ENCODE peak calls at places on chromosomes 5 and 9, in ten cellular contexts. One of them, this sample, is unnamed. For H3K79me2 and H3K4me1, the result is how much of the 10 kb centered on the place peaks cover.

GRCh38 chr9:124852829-124853531 is at the start of gene WDR38:
- DNase-seq in mammary epithelial cell: peak
- DNase-seq in DND-41: peak
- DNase-seq in fibroblast of lung: peak
- DNase-seq in SK-N-SH: peak
- DNase-seq in neural progenitor cell: peak
- DNase-seq in MM.1S: peak
- DNase-seq in HepG2: peak
- DNase-seq in GM23338: peak
- DNase-seq in HCT116: peak
- DNase-seq in this sample: no peak

GRCh38 chr9:73845954-73846690 is 651.0 kb upstream of the RORB start:
- DNase-seq in mammary epithelial cell: no peak
- DNase-seq in DND-41: no peak
- DNase-seq in fibroblast of lung: no peak
- DNase-seq in SK-N-SH: no peak
- DNase-seq in neural progenitor cell: peak
- DNase-seq in MM.1S: no peak
- DNase-seq in HepG2: no peak
- DNase-seq in GM23338: peak
- DNase-seq in HCT116: no peak
- DNase-seq in this sample: no peak

GRCh38 chr9:98774746-98775145 is 21.6 kb downstream of the ANKS6 start:
- DNase-seq in mammary epithelial cell: no peak
- DNase-seq in DND-41: no peak
- DNase-seq in fibroblast of lung: no peak
- DNase-seq in SK-N-SH: peak
- DNase-seq in neural progenitor cell: peak
- DNase-seq in MM.1S: no peak
- DNase-seq in HepG2: no peak
- DNase-seq in GM23338: peak
- DNase-seq in HCT116: no peak
- DNase-seq in this sample: no peak

GRCh38 chr5:143610946-143611345 is 201.0 kb upstream of the HMHB1 start:
- DNase-seq in mammary epithelial cell: no peak
- DNase-seq in DND-41: no peak
- DNase-seq in fibroblast of lung: no peak
- DNase-seq in SK-N-SH: no peak
- DNase-seq in neural progenitor cell: no peak
- DNase-seq in MM.1S: no peak
- DNase-seq in HepG2: no peak
- DNase-seq in GM23338: no peak
- DNase-seq in HCT116: no peak
- DNase-seq in this sample: no peak

GRCh38 chr5:179829732-179830435 is 9.2 kb downstream of the SQSTM1 start:
- DNase-seq in mammary epithelial cell: no peak
- DNase-seq in DND-41: no peak
- DNase-seq in fibroblast of lung: no peak
- DNase-seq in SK-N-SH: no peak
- DNase-seq in neural progenitor cell: no peak
- DNase-seq in MM.1S: no peak
- DNase-seq in HepG2: no peak
- DNase-seq in GM23338: no peak
- DNase-seq in HCT116: no peak
- DNase-seq in this sample: no peak

GRCh38 chr5:148740966-148741742 is 85.3 kb upstream of the ADRB2 start:
- DNase-seq in mammary epithelial cell: peak
- DNase-seq in DND-41: no peak
- DNase-seq in fibroblast of lung: peak
- DNase-seq in SK-N-SH: peak
- DNase-seq in neural progenitor cell: peak
- DNase-seq in MM.1S: peak
- DNase-seq in HepG2: peak
- DNase-seq in GM23338: peak
- DNase-seq in HCT116: peak
- DNase-seq in this sample: peak

GRCh38 chr5:40578501-40579451 is 100.9 kb upstream of the PTGER4 start:
- DNase-seq in mammary epithelial cell: no peak
- DNase-seq in DND-41: no peak
- DNase-seq in fibroblast of lung: peak
- DNase-seq in SK-N-SH: no peak
- DNase-seq in neural progenitor cell: no peak
- DNase-seq in MM.1S: peak
- DNase-seq in HepG2: no peak
- DNase-seq in GM23338: no peak
- DNase-seq in HCT116: no peak
- DNase-seq in this sample: peak

GRCh38 chr9:90983394-90983793 is 181.8 kb downstream of the SYK start:
- DNase-seq in mammary epithelial cell: no peak
- DNase-seq in DND-41: no peak
- DNase-seq in fibroblast of lung: no peak
- DNase-seq in SK-N-SH: no peak
- DNase-seq in neural progenitor cell: no peak
- DNase-seq in MM.1S: no peak
- DNase-seq in HepG2: no peak
- DNase-seq in GM23338: peak
- DNase-seq in HCT116: no peak
- DNase-seq in this sample: no peak

GRCh38 chr5:54904425-54904824 is 81.0 kb downstream of the ESM1 start:
- DNase-seq in mammary epithelial cell: peak
- DNase-seq in DND-41: no peak
- DNase-seq in fibroblast of lung: peak
- DNase-seq in SK-N-SH: no peak
- DNase-seq in neural progenitor cell: peak
- DNase-seq in MM.1S: no peak
- DNase-seq in HepG2: peak
- DNase-seq in GM23338: peak
- DNase-seq in HCT116: no peak
- DNase-seq in this sample: peak

GRCh38 chr9:89536145-89536574 is 38.2 kb upstream of the SEMA4D start:
- DNase-seq in mammary epithelial cell: no peak
- DNase-seq in DND-41: peak
- DNase-seq in fibroblast of lung: no peak
- DNase-seq in SK-N-SH: no peak
- DNase-seq in neural progenitor cell: no peak
- DNase-seq in MM.1S: no peak
- DNase-seq in HepG2: no peak
- DNase-seq in GM23338: no peak
- DNase-seq in HCT116: no peak
- DNase-seq in this sample: no peak

DNA sequence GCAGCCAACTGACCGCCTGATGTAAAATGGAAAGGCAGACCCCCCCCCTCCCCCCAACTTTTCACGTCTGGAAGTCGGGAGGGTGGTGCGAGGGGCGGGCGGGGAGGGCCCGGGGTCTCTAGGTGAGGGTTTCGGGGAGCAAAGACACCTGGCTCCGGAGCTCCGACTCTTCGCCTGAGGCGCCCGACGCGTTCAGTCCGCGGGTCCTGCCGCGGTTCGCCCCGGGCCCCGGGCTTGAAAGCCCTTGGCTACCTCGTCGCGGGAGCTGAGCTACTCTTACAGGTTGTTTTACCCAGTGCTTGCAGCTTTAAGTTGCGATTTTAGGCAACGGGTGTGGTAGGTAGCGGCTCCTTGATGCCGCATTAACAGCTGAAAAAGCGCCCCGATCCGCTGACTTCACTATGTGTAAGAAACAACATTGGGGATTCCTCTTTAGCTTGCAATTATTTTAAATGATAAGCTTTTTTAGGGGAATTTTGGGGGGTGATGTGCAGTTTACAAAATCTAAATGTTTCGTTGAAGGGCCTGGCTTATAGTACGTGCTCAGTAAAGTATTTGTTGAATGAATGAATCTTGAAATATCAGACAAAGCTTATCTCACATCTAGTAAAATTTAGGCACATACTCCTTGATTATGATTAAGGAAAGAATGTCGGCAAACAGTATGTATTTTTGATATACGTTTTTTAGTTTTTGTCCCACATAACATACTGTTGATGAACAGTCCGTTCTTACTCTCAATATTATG is 774 bp downstream of the CDC42SE2 start:
- DNase-seq in mammary epithelial cell: no peak
- DNase-seq in DND-41: peak
- DNase-seq in fibroblast of lung: no peak
- DNase-seq in SK-N-SH: peak
- DNase-seq in neural progenitor cell: peak
- DNase-seq in MM.1S: peak
- DNase-seq in HepG2: no peak
- DNase-seq in GM23338: peak
- DNase-seq in HCT116: no peak
- DNase-seq in this sample: no peak
- H3K79me2 ChIP-seq in mammary epithelial cell: half or more
- H3K79me2 ChIP-seq in DND-41: half or more
- H3K79me2 ChIP-seq in fibroblast of lung: under half
- H3K79me2 ChIP-seq in SK-N-SH: half or more
- H3K79me2 ChIP-seq in neural progenitor cell: half or more
- H3K79me2 ChIP-seq in MM.1S: half or more
- H3K79me2 ChIP-seq in HepG2: half or more
- H3K79me2 ChIP-seq in GM23338: under half
- H3K79me2 ChIP-seq in HCT116: half or more
- H3K79me2 ChIP-seq in this sample: half or more

GRCh38 chr9:121404906-121405305 is 34.9 kb upstream of the STOM start:
- DNase-seq in mammary epithelial cell: peak
- DNase-seq in DND-41: no peak
- DNase-seq in fibroblast of lung: no peak
- DNase-seq in SK-N-SH: no peak
- DNase-seq in neural progenitor cell: no peak
- DNase-seq in MM.1S: no peak
- DNase-seq in HepG2: no peak
- DNase-seq in GM23338: no peak
- DNase-seq in HCT116: no peak
- DNase-seq in this sample: no peak

GRCh38 chr9:121395558-121395957 is 25.5 kb upstream of the STOM start:
- DNase-seq in mammary epithelial cell: peak
- DNase-seq in DND-41: no peak
- DNase-seq in fibroblast of lung: no peak
- DNase-seq in SK-N-SH: no peak
- DNase-seq in neural progenitor cell: no peak
- DNase-seq in MM.1S: no peak
- DNase-seq in HepG2: no peak
- DNase-seq in GM23338: no peak
- DNase-seq in HCT116: no peak
- DNase-seq in this sample: no peak

GRCh38 chr9:121399126-121399882 is 29.3 kb upstream of the STOM start:
- DNase-seq in mammary epithelial cell: no peak
- DNase-seq in DND-41: no peak
- DNase-seq in fibroblast of lung: no peak
- DNase-seq in SK-N-SH: no peak
- DNase-seq in neural progenitor cell: no peak
- DNase-seq in MM.1S: no peak
- DNase-seq in HepG2: no peak
- DNase-seq in GM23338: no peak
- DNase-seq in HCT116: no peak
- DNase-seq in this sample: peak

GRCh38 chr9:121398374-121398773 is 28.3 kb upstream of the STOM start:
- DNase-seq in mammary epithelial cell: peak
- DNase-seq in DND-41: no peak
- DNase-seq in fibroblast of lung: peak
- DNase-seq in SK-N-SH: no peak
- DNase-seq in neural progenitor cell: no peak
- DNase-seq in MM.1S: no peak
- DNase-seq in HepG2: peak
- DNase-seq in GM23338: no peak
- DNase-seq in HCT116: no peak
- DNase-seq in this sample: peak

GRCh38 chr9:121399883-121400607 is 30.0 kb upstream of the STOM start:
- DNase-seq in mammary epithelial cell: peak
- DNase-seq in DND-41: no peak
- DNase-seq in fibroblast of lung: peak
- DNase-seq in SK-N-SH: peak
- DNase-seq in neural progenitor cell: peak
- DNase-seq in MM.1S: peak
- DNase-seq in HepG2: peak
- DNase-seq in GM23338: peak
- DNase-seq in HCT116: peak
- DNase-seq in this sample: peak
- TF ChIP-seq CTCF in mammary epithelial cell: peak
- TF ChIP-seq CTCF in DND-41: peak
- TF ChIP-seq CTCF in fibroblast of lung: peak
- TF ChIP-seq CTCF in SK-N-SH: peak
- TF ChIP-seq CTCF in neural progenitor cell: peak
- TF ChIP-seq CTCF in MM.1S: peak
- TF ChIP-seq CTCF in HepG2: peak
- TF ChIP-seq CTCF in GM23338: peak
- TF ChIP-seq CTCF in HCT116: peak
- TF ChIP-seq CTCF in this sample: peak

DNA sequence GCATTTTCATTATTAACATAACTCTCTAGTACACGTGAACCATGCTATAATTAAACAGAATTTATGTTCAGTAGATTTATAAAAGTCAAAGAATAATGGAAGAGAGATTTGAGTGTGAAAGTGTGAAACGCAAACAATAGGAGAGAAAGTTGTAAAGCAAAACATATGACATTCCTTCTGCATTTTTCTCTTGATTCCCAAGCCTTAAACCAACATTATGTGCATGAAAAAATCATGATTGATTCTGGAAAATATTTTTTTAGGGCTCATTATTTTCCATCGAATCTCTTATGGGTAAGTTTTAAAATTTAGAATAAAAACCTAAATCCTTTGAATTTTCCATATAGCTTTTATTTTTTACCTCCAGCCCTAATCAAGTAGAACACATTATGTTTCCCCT is 227.9 kb upstream of the DAPK1 start:
- DNase-seq in mammary epithelial cell: no peak
- DNase-seq in DND-41: no peak
- DNase-seq in fibroblast of lung: no peak
- DNase-seq in SK-N-SH: no peak
- DNase-seq in neural progenitor cell: no peak
- DNase-seq in MM.1S: no peak
- DNase-seq in HepG2: no peak
- DNase-seq in GM23338: no peak
- DNase-seq in HCT116: no peak
- DNase-seq in this sample: no peak
- H3K4me1 ChIP-seq in mammary epithelial cell: under half
- H3K4me1 ChIP-seq in DND-41: under half
- H3K4me1 ChIP-seq in fibroblast of lung: under half
- H3K4me1 ChIP-seq in SK-N-SH: under half
- H3K4me1 ChIP-seq in neural progenitor cell: under half
- H3K4me1 ChIP-seq in MM.1S: under half
- H3K4me1 ChIP-seq in HepG2: under half
- H3K4me1 ChIP-seq in GM23338: under half
- H3K4me1 ChIP-seq in HCT116: under half
- H3K4me1 ChIP-seq in this sample: under half

DNA sequence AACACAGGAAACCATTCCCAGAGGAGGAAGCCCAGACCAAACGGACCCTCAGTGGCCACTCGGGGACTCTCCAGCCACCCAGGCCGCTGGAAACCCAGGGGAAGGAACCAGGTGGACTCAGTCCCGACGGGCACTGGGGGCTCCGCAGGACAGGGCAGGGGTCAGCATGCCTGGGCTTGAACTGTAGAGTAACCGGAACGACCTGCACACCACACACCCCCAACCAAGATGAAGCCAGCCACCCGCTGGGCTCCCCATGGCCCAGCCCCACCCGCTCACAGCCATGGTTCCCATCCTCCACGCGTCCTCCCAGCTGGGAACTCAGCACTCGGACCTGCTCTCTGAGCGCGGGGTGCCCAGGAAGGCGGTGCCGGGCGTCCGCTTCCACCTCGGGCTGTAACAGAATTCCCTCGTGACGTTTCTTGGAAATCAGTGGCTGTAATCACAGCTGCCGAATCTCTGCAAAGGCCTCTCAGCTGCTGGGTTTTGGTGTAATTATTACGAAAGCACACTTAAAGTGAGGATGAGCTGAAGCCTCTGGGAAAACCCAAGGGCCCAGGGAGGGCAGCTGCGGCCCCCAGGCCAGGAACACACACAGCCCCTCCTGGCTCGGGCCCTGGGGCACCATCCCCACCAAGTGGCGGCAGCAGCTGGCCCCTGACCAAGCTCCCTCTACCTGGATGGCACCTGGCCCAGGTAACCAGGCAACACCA is 13.8 kb downstream of the NACC2 start:
- DNase-seq in mammary epithelial cell: no peak
- DNase-seq in DND-41: no peak
- DNase-seq in fibroblast of lung: peak
- DNase-seq in SK-N-SH: peak
- DNase-seq in neural progenitor cell: peak
- DNase-seq in MM.1S: no peak
- DNase-seq in HepG2: no peak
- DNase-seq in GM23338: no peak
- DNase-seq in HCT116: no peak
- DNase-seq in this sample: no peak
- H3K79me2 ChIP-seq in mammary epithelial cell: half or more
- H3K79me2 ChIP-seq in DND-41: under half
- H3K79me2 ChIP-seq in fibroblast of lung: under half
- H3K79me2 ChIP-seq in SK-N-SH: half or more
- H3K79me2 ChIP-seq in neural progenitor cell: under half
- H3K79me2 ChIP-seq in MM.1S: under half
- H3K79me2 ChIP-seq in HepG2: half or more
- H3K79me2 ChIP-seq in GM23338: under half
- H3K79me2 ChIP-seq in HCT116: half or more
- H3K79me2 ChIP-seq in this sample: half or more

This sample was measured in astrocyte.